ENCODE peak calls at places on chromosomes 6 and 20, in ten cellular contexts. One of them, this sample, is unnamed.

GRCh38 chr6:93494057-93494456 is 74.7 kb upstream of the EPHA7 start:
- DNase-seq in ovary: no peak
- DNase-seq in CD4-positive, alpha-beta T cell: no peak
- DNase-seq in heart right ventricle: no peak
- DNase-seq in mucosa of descending colon: no peak
- DNase-seq in GM13976: no peak
- DNase-seq in progenitor cell of endocrine pancreas: no peak
- DNase-seq in chondrocyte: no peak
- DNase-seq in OCI-LY7: no peak
- DNase-seq in HFF-Myc: no peak
- DNase-seq in this sample: no peak

GRCh38 chr20:62886709-62887058 is 25.1 kb upstream of the TCFL5 start:
- DNase-seq in CD4-positive, alpha-beta T cell: no peak
- DNase-seq in ovary: no peak
- DNase-seq in heart right ventricle: no peak
- DNase-seq in GM13976: no peak
- DNase-seq in OCI-LY7: no peak
- DNase-seq in HFF-Myc: no peak
- DNase-seq in chondrocyte: peak
- DNase-seq in progenitor cell of endocrine pancreas: no peak
- DNase-seq in mucosa of descending colon: no peak
- DNase-seq in this sample: no peak

GRCh38 chr6:122408240-122408639 is 8.8 kb downstream of the HSF2 start:
- DNase-seq in chondrocyte: no peak
- DNase-seq in mucosa of descending colon: no peak
- DNase-seq in heart right ventricle: no peak
- DNase-seq in OCI-LY7: no peak
- DNase-seq in progenitor cell of endocrine pancreas: no peak
- DNase-seq in CD4-positive, alpha-beta T cell: no peak
- DNase-seq in HFF-Myc: no peak
- DNase-seq in GM13976: no peak
- DNase-seq in ovary: no peak
- DNase-seq in this sample: no peak

GRCh38 chr6:20879526-20879925 is 345.3 kb downstream of the CDKAL1 start:
- DNase-seq in OCI-LY7: no peak
- DNase-seq in GM13976: no peak
- DNase-seq in ovary: no peak
- DNase-seq in chondrocyte: no peak
- DNase-seq in heart right ventricle: no peak
- DNase-seq in HFF-Myc: no peak
- DNase-seq in mucosa of descending colon: no peak
- DNase-seq in CD4-positive, alpha-beta T cell: no peak
- DNase-seq in progenitor cell of endocrine pancreas: no peak
- DNase-seq in this sample: no peak

GRCh38 chr6:41028618-41029486 is 10.2 kb downstream of the UNC5CL start:
- DNase-seq in heart right ventricle: no peak
- DNase-seq in mucosa of descending colon: no peak
- DNase-seq in progenitor cell of endocrine pancreas: no peak
- DNase-seq in HFF-Myc: no peak
- DNase-seq in ovary: no peak
- DNase-seq in GM13976: no peak
- DNase-seq in chondrocyte: no peak
- DNase-seq in OCI-LY7: no peak
- DNase-seq in CD4-positive, alpha-beta T cell: no peak
- DNase-seq in this sample: no peak

GRCh38 chr20:402496-402885 is 5.6 kb upstream of the RBCK1 start:
- DNase-seq in chondrocyte: no peak
- DNase-seq in progenitor cell of endocrine pancreas: no peak
- DNase-seq in mucosa of descending colon: no peak
- DNase-seq in heart right ventricle: no peak
- DNase-seq in OCI-LY7: peak
- DNase-seq in CD4-positive, alpha-beta T cell: no peak
- DNase-seq in HFF-Myc: no peak
- DNase-seq in GM13976: no peak
- DNase-seq in ovary: no peak
- DNase-seq in this sample: no peak

GRCh38 chr6:43699564-43700186 is 12.1 kb upstream of the MRPS18A start:
- DNase-seq in ovary: no peak
- DNase-seq in heart right ventricle: no peak
- DNase-seq in OCI-LY7: no peak
- DNase-seq in mucosa of descending colon: peak
- DNase-seq in GM13976: no peak
- DNase-seq in HFF-Myc: no peak
- DNase-seq in progenitor cell of endocrine pancreas: no peak
- DNase-seq in chondrocyte: no peak
- DNase-seq in CD4-positive, alpha-beta T cell: no peak
- DNase-seq in this sample: no peak

GRCh38 chr6:132314432-132314831 is 86.8 kb downstream of the MOXD1 start:
- DNase-seq in OCI-LY7: no peak
- DNase-seq in CD4-positive, alpha-beta T cell: no peak
- DNase-seq in HFF-Myc: no peak
- DNase-seq in progenitor cell of endocrine pancreas: no peak
- DNase-seq in GM13976: no peak
- DNase-seq in chondrocyte: no peak
- DNase-seq in heart right ventricle: no peak
- DNase-seq in mucosa of descending colon: no peak
- DNase-seq in ovary: no peak
- DNase-seq in this sample: no peak

DNA sequence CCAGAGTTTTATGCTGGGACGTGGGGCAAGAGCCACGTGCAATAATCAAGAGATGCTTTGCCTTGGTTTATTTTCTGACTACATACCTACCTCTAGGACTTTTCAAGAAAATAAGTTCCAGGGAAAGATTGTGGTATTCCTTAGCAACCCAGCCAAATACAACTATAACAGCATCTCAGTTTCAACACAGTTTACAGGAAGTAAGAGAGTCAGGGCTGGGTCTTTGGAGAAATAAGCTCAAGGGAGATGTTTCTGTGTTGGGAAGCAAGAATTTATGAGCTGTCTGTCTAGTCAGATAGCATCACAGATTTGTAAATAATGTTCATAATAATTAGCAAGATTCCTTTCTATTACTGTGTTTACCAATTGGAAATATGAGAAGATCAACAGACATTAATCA is 35.1 kb downstream of the MAP3K5 start:
- DNase-seq in CD4-positive, alpha-beta T cell: no peak
- DNase-seq in HFF-Myc: no peak
- DNase-seq in progenitor cell of endocrine pancreas: no peak
- DNase-seq in heart right ventricle: no peak
- DNase-seq in mucosa of descending colon: no peak
- DNase-seq in ovary: no peak
- DNase-seq in GM13976: no peak
- DNase-seq in chondrocyte: no peak
- DNase-seq in OCI-LY7: no peak
- DNase-seq in this sample: no peak
- TF ChIP-seq CTCF in CD4-positive, alpha-beta T cell: no peak
- TF ChIP-seq CTCF in HFF-Myc: no peak
- TF ChIP-seq CTCF in progenitor cell of endocrine pancreas: no peak
- TF ChIP-seq CTCF in heart right ventricle: no peak
- TF ChIP-seq CTCF in mucosa of descending colon: no peak
- TF ChIP-seq CTCF in ovary: no peak
- TF ChIP-seq CTCF in GM13976: no peak
- TF ChIP-seq CTCF in chondrocyte: peak
- TF ChIP-seq CTCF in OCI-LY7: no peak
- TF ChIP-seq CTCF in this sample: no peak

GRCh38 chr20:2817341-2817726 is 1.2 kb downstream of the TMEM239 start:
- DNase-seq in heart right ventricle: no peak
- DNase-seq in HFF-Myc: no peak
- DNase-seq in ovary: no peak
- DNase-seq in OCI-LY7: no peak
- DNase-seq in CD4-positive, alpha-beta T cell: no peak
- DNase-seq in progenitor cell of endocrine pancreas: no peak
- DNase-seq in chondrocyte: no peak
- DNase-seq in GM13976: no peak
- DNase-seq in mucosa of descending colon: no peak
- DNase-seq in this sample: no peak

GRCh38 chr20:2817891-2818595 is 1.9 kb downstream of the TMEM239 start:
- DNase-seq in ovary: no peak
- DNase-seq in heart right ventricle: peak
- DNase-seq in mucosa of descending colon: no peak
- DNase-seq in progenitor cell of endocrine pancreas: no peak
- DNase-seq in chondrocyte: no peak
- DNase-seq in CD4-positive, alpha-beta T cell: no peak
- DNase-seq in OCI-LY7: no peak
- DNase-seq in GM13976: no peak
- DNase-seq in HFF-Myc: no peak
- DNase-seq in this sample: no peak

GRCh38 chr20:2816030-2816582 is at the start of gene TMEM239:
- DNase-seq in ovary: no peak
- DNase-seq in chondrocyte: no peak
- DNase-seq in CD4-positive, alpha-beta T cell: no peak
- DNase-seq in progenitor cell of endocrine pancreas: no peak
- DNase-seq in OCI-LY7: no peak
- DNase-seq in heart right ventricle: no peak
- DNase-seq in GM13976: no peak
- DNase-seq in HFF-Myc: no peak
- DNase-seq in mucosa of descending colon: no peak
- DNase-seq in this sample: no peak

GRCh38 chr20:2815242-2815900 is 584 bp downstream of the C20orf141 start:
- DNase-seq in CD4-positive, alpha-beta T cell: no peak
- DNase-seq in mucosa of descending colon: no peak
- DNase-seq in HFF-Myc: no peak
- DNase-seq in heart right ventricle: no peak
- DNase-seq in ovary: no peak
- DNase-seq in OCI-LY7: no peak
- DNase-seq in chondrocyte: no peak
- DNase-seq in GM13976: no peak
- DNase-seq in progenitor cell of endocrine pancreas: no peak
- DNase-seq in this sample: no peak

DNA sequence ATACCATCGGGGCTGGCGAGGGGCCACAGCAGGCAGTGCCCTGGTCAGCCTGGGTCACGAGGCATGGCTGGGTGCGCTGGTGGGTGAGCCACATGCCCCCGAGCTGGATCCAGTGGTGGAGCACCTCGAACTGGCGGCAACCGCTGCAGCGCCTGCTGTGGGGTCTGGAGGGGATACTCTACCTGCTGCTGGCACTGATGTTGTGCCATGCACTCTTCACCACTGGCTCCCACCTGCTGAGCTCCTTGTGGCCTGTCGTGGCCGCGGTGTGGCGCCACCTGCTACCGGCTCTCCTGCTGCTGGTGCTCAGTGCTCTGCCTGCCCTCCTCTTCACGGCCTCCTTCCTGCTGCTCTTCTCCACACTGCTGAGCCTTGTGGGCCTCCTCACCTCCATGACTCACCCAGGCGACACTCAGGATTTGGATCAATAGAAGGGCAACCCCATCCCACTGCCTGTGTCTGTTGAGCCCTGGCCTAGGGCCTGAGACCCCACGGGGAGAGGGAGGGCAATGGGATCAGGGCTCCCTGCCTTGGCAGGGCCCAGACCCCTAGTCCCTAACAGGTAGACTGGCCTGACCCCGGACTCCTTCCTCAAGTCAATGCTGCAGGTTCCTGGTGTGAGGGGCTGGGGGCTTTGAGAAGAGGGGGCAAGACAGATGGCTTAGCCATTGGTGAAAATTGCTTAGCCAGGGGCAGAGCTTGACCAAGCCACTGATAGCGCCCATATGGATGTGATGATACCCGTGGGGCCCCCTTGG is 598 bp downstream of the TMEM239 start:
- DNase-seq in OCI-LY7: no peak
- DNase-seq in chondrocyte: no peak
- DNase-seq in CD4-positive, alpha-beta T cell: no peak
- DNase-seq in heart right ventricle: no peak
- DNase-seq in progenitor cell of endocrine pancreas: no peak
- DNase-seq in mucosa of descending colon: no peak
- DNase-seq in HFF-Myc: no peak
- DNase-seq in GM13976: no peak
- DNase-seq in ovary: no peak
- DNase-seq in this sample: no peak
- TF ChIP-seq CTCF in OCI-LY7: peak
- TF ChIP-seq CTCF in chondrocyte: no peak
- TF ChIP-seq CTCF in CD4-positive, alpha-beta T cell: no peak
- TF ChIP-seq CTCF in heart right ventricle: no peak
- TF ChIP-seq CTCF in progenitor cell of endocrine pancreas: no peak
- TF ChIP-seq CTCF in mucosa of descending colon: no peak
- TF ChIP-seq CTCF in HFF-Myc: no peak
- TF ChIP-seq CTCF in GM13976: no peak
- TF ChIP-seq CTCF in ovary: no peak
- TF ChIP-seq CTCF in this sample: peak

DNA sequence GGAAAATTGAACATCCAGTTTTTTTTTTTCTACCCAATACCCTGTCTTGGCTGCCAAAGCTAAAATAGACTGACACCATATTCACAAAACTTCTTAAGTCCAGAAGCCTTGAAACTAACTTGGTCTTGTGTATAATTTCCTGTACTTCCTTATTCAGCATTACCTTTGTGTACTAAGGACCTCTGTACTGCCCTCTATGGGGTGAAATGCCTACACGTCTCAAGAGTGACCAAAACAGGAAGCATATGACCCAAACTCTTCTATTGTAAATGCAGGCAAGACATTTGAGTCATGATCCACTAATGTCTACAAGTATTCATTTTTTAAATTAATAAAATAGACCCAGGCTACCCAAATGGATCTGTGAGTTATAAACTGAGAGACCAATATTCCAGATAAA is 50.4 kb downstream of the HMGCLL1 start:
- DNase-seq in mucosa of descending colon: no peak
- DNase-seq in heart right ventricle: no peak
- DNase-seq in GM13976: peak
- DNase-seq in OCI-LY7: peak
- DNase-seq in HFF-Myc: peak
- DNase-seq in ovary: no peak
- DNase-seq in progenitor cell of endocrine pancreas: no peak
- DNase-seq in CD4-positive, alpha-beta T cell: no peak
- DNase-seq in chondrocyte: no peak
- DNase-seq in this sample: peak
- TF ChIP-seq CTCF in mucosa of descending colon: no peak
- TF ChIP-seq CTCF in heart right ventricle: no peak
- TF ChIP-seq CTCF in GM13976: no peak
- TF ChIP-seq CTCF in OCI-LY7: peak
- TF ChIP-seq CTCF in HFF-Myc: peak
- TF ChIP-seq CTCF in ovary: no peak
- TF ChIP-seq CTCF in progenitor cell of endocrine pancreas: peak
- TF ChIP-seq CTCF in CD4-positive, alpha-beta T cell: no peak
- TF ChIP-seq CTCF in chondrocyte: peak
- TF ChIP-seq CTCF in this sample: no peak

GRCh38 chr6:46013639-46014038 is 2.0 kb downstream of the CLIC5 start:
- DNase-seq in ovary: no peak
- DNase-seq in chondrocyte: no peak
- DNase-seq in OCI-LY7: no peak
- DNase-seq in mucosa of descending colon: no peak
- DNase-seq in GM13976: no peak
- DNase-seq in heart right ventricle: no peak
- DNase-seq in CD4-positive, alpha-beta T cell: no peak
- DNase-seq in HFF-Myc: no peak
- DNase-seq in progenitor cell of endocrine pancreas: no peak
- DNase-seq in this sample: no peak

GRCh38 chr6:46014054-46014453 is 1.6 kb downstream of the CLIC5 start:
- DNase-seq in progenitor cell of endocrine pancreas: no peak
- DNase-seq in CD4-positive, alpha-beta T cell: no peak
- DNase-seq in ovary: no peak
- DNase-seq in OCI-LY7: no peak
- DNase-seq in HFF-Myc: no peak
- DNase-seq in mucosa of descending colon: no peak
- DNase-seq in GM13976: no peak
- DNase-seq in chondrocyte: no peak
- DNase-seq in heart right ventricle: no peak
- DNase-seq in this sample: no peak

GRCh38 chr6:46015119-46015968 is at the start of gene CLIC5:
- DNase-seq in progenitor cell of endocrine pancreas: peak
- DNase-seq in CD4-positive, alpha-beta T cell: peak
- DNase-seq in ovary: peak
- DNase-seq in chondrocyte: no peak
- DNase-seq in OCI-LY7: no peak
- DNase-seq in heart right ventricle: peak
- DNase-seq in HFF-Myc: no peak
- DNase-seq in mucosa of descending colon: peak
- DNase-seq in GM13976: peak
- DNase-seq in this sample: peak

GRCh38 chr6:46016063-46016608 is 476 bp upstream of the CLIC5 start:
- DNase-seq in chondrocyte: no peak
- DNase-seq in OCI-LY7: no peak
- DNase-seq in ovary: no peak
- DNase-seq in progenitor cell of endocrine pancreas: no peak
- DNase-seq in CD4-positive, alpha-beta T cell: no peak
- DNase-seq in GM13976: peak
- DNase-seq in mucosa of descending colon: peak
- DNase-seq in heart right ventricle: no peak
- DNase-seq in HFF-Myc: no peak
- DNase-seq in this sample: peak

GRCh38 chr6:46014511-46015118 is 1.0 kb downstream of the CLIC5 start:
- DNase-seq in CD4-positive, alpha-beta T cell: peak
- DNase-seq in OCI-LY7: no peak
- DNase-seq in heart right ventricle: peak
- DNase-seq in progenitor cell of endocrine pancreas: peak
- DNase-seq in HFF-Myc: no peak
- DNase-seq in chondrocyte: no peak
- DNase-seq in ovary: no peak
- DNase-seq in mucosa of descending colon: peak
- DNase-seq in GM13976: no peak
- DNase-seq in this sample: no peak
- TF ChIP-seq CTCF in CD4-positive, alpha-beta T cell: no peak
- TF ChIP-seq CTCF in OCI-LY7: no peak
- TF ChIP-seq CTCF in heart right ventricle: no peak
- TF ChIP-seq CTCF in progenitor cell of endocrine pancreas: no peak
- TF ChIP-seq CTCF in HFF-Myc: no peak
- TF ChIP-seq CTCF in chondrocyte: no peak
- TF ChIP-seq CTCF in ovary: no peak
- TF ChIP-seq CTCF in mucosa of descending colon: no peak
- TF ChIP-seq CTCF in GM13976: no peak
- TF ChIP-seq CTCF in this sample: no peak

This sample was measured in GM10248.